ENCODE peak calls at places on chromosome 14, in eight cellular contexts. One of them, this sample, is unnamed.

GRCh38 chr14:96130391-96130790 is 74.2 kb upstream of the BDKRB2 start:
- DNase-seq in foreskin fibroblast: no peak
- DNase-seq in aorta: no peak
- DNase-seq in NCI-H345: no peak
- DNase-seq in pancreas: no peak
- DNase-seq in NCI-H69: no peak
- DNase-seq in tibial nerve: no peak
- DNase-seq in lung: no peak
- DNase-seq in this sample: no peak

GRCh38 chr14:81303258-81303935 is 82.6 kb upstream of the GTF2A1 start:
- DNase-seq in tibial nerve: no peak
- DNase-seq in aorta: no peak
- DNase-seq in lung: peak
- DNase-seq in pancreas: peak
- DNase-seq in foreskin fibroblast: no peak
- DNase-seq in NCI-H345: peak
- DNase-seq in NCI-H69: peak
- DNase-seq in this sample: no peak

GRCh38 chr14:95619785-95620417 is 66.3 kb upstream of the TCL1B start:
- DNase-seq in foreskin fibroblast: no peak
- DNase-seq in aorta: no peak
- DNase-seq in NCI-H345: peak
- DNase-seq in tibial nerve: no peak
- DNase-seq in lung: no peak
- DNase-seq in pancreas: no peak
- DNase-seq in NCI-H69: peak
- DNase-seq in this sample: no peak

GRCh38 chr14:93105362-93105761 is 10.4 kb downstream of the ITPK1 start:
- DNase-seq in pancreas: peak
- DNase-seq in NCI-H69: no peak
- DNase-seq in aorta: no peak
- DNase-seq in NCI-H345: no peak
- DNase-seq in foreskin fibroblast: peak
- DNase-seq in lung: peak
- DNase-seq in tibial nerve: no peak
- DNase-seq in this sample: no peak

GRCh38 chr14:85223667-85224066 is 306.3 kb upstream of the FLRT2 start:
- DNase-seq in lung: no peak
- DNase-seq in NCI-H345: no peak
- DNase-seq in tibial nerve: no peak
- DNase-seq in foreskin fibroblast: no peak
- DNase-seq in aorta: no peak
- DNase-seq in pancreas: no peak
- DNase-seq in NCI-H69: peak
- DNase-seq in this sample: no peak

GRCh38 chr14:106530423-106531107 is 1004.2 kb downstream of the TMEM121 start:
- DNase-seq in NCI-H345: no peak
- DNase-seq in pancreas: no peak
- DNase-seq in aorta: no peak
- DNase-seq in NCI-H69: peak
- DNase-seq in foreskin fibroblast: no peak
- DNase-seq in tibial nerve: no peak
- DNase-seq in lung: no peak
- DNase-seq in this sample: no peak

GRCh38 chr14:61153436-61153835 is 127.7 kb downstream of the TMEM30B start:
- DNase-seq in NCI-H345: no peak
- DNase-seq in aorta: no peak
- DNase-seq in lung: no peak
- DNase-seq in NCI-H69: peak
- DNase-seq in foreskin fibroblast: peak
- DNase-seq in pancreas: no peak
- DNase-seq in tibial nerve: no peak
- DNase-seq in this sample: no peak

GRCh38 chr14:38255673-38256357 is at the start of gene CLEC14A:
- DNase-seq in foreskin fibroblast: no peak
- DNase-seq in pancreas: no peak
- DNase-seq in NCI-H345: no peak
- DNase-seq in tibial nerve: peak
- DNase-seq in NCI-H69: no peak
- DNase-seq in lung: peak
- DNase-seq in aorta: peak
- DNase-seq in this sample: no peak

GRCh38 chr14:64170190-64170589 is 124.0 kb downstream of the ESR2 start:
- DNase-seq in foreskin fibroblast: no peak
- DNase-seq in NCI-H345: no peak
- DNase-seq in NCI-H69: no peak
- DNase-seq in aorta: no peak
- DNase-seq in pancreas: no peak
- DNase-seq in lung: no peak
- DNase-seq in tibial nerve: no peak
- DNase-seq in this sample: no peak

GRCh38 chr14:101335061-101335661 is 226.1 kb upstream of the DIO3 start:
- DNase-seq in aorta: no peak
- DNase-seq in tibial nerve: no peak
- DNase-seq in lung: no peak
- DNase-seq in pancreas: no peak
- DNase-seq in foreskin fibroblast: no peak
- DNase-seq in NCI-H69: no peak
- DNase-seq in NCI-H345: no peak
- DNase-seq in this sample: no peak

GRCh38 chr14:61537567-61538463 is 157.5 kb upstream of the HIF1A start:
- DNase-seq in tibial nerve: no peak
- DNase-seq in lung: peak
- DNase-seq in foreskin fibroblast: peak
- DNase-seq in NCI-H345: peak
- DNase-seq in NCI-H69: peak
- DNase-seq in aorta: no peak
- DNase-seq in pancreas: peak
- DNase-seq in this sample: peak

GRCh38 chr14:58533417-58533816 is 104.3 kb upstream of the DACT1 start:
- DNase-seq in foreskin fibroblast: peak
- DNase-seq in NCI-H69: peak
- DNase-seq in aorta: no peak
- DNase-seq in NCI-H345: no peak
- DNase-seq in tibial nerve: no peak
- DNase-seq in lung: no peak
- DNase-seq in pancreas: no peak
- DNase-seq in this sample: no peak

GRCh38 chr14:23299986-23300686 is 2.5 kb downstream of the PPP1R3E start:
- DNase-seq in aorta: no peak
- DNase-seq in foreskin fibroblast: no peak
- DNase-seq in NCI-H69: no peak
- DNase-seq in lung: no peak
- DNase-seq in pancreas: no peak
- DNase-seq in tibial nerve: no peak
- DNase-seq in NCI-H345: no peak
- DNase-seq in this sample: no peak

GRCh38 chr14:56150018-56150417 is 31.8 kb downstream of the PELI2 start:
- DNase-seq in tibial nerve: no peak
- DNase-seq in NCI-H69: no peak
- DNase-seq in lung: no peak
- DNase-seq in pancreas: no peak
- DNase-seq in foreskin fibroblast: no peak
- DNase-seq in NCI-H345: no peak
- DNase-seq in aorta: no peak
- DNase-seq in this sample: no peak

This sample was measured in ACHN.